ENCODE peak calls at places on chromosomes 12 and 14, in five cellular contexts. E, T, B, L and C are unnamed samples.

GRCh38 chr14:102042699-102043098 is 44.1 kb downstream of the HSP90AA1 start:
- DNase-seq in E (no peak), B (no peak), T (no peak), L (no peak), C (no peak)

GRCh38 chr14:50741571-50741970 is 73.5 kb upstream of the SAV1 start:
- DNase-seq in B (no peak), T (no peak), E (no peak), L (no peak), C (no peak)

GRCh38 chr12:116390656-116391335 is 113.3 kb upstream of the MED13L start:
- DNase-seq in L (no peak), B (no peak), E (peak; percentile 31), T (no peak), C (no peak)

GRCh38 chr12:132286912-132287311 is 42.5 kb downstream of the GALNT9 start:
- DNase-seq in L (peak; percentile 39), B (no peak), E (no peak), T (no peak), C (no peak)

GRCh38 chr12:60689137-60689536 is 1093.3 kb downstream of the SLC16A7 start:
- DNase-seq in T (no peak), E (no peak), L (no peak), B (no peak), C (no peak)

GRCh38 chr14:95531473-95531872 is 3.4 kb upstream of the GLRX5 start:
- DNase-seq in T (no peak), B (no peak), L (no peak), E (no peak), C (no peak)

GRCh38 chr12:93740721-93741120 is 63.5 kb downstream of the CRADD start:
- DNase-seq in T (no peak), E (no peak), B (no peak), L (no peak), C (no peak)

GRCh38 chr12:117857632-117858274 is 111.0 kb downstream of the KSR2 start:
- DNase-seq in T (no peak), E (peak; percentile 49), B (peak; percentile 25), L (peak; percentile 35), C (peak; percentile 45)

GRCh38 chr12:122891661-122892525 is 4.0 kb downstream of the VPS37B start:
- DNase-seq in E (no peak), T (no peak), L (no peak), B (no peak), C (no peak)

GRCh38 chr12:54984602-54985376 is at the start of gene TESPA1:
- DNase-seq in B (peak; percentile 90), T (peak; percentile 61), E (peak; percentile 54), L (no peak), C (peak; percentile 71)

GRCh38 chr14:90602088-90602687 is 205.4 kb downstream of the CALM1 start:
- DNase-seq in T (no peak), E (no peak), B (no peak), L (no peak), C (no peak)

GRCh38 chr12:91620422-91620821 is 437.8 kb upstream of the DCN start:
- DNase-seq in B (no peak), E (no peak), T (no peak), L (no peak), C (no peak)
- TF ChIP-seq POLR2AphosphoS5 in B (no peak), E (no peak), T (no peak), L (no peak), C (no peak)

GRCh38 chr14:93207468-93208308 is 632 bp downstream of the UBR7 start:
- DNase-seq in E (peak; percentile 40), T (no peak), B (no peak), L (no peak), C (no peak)
- TF ChIP-seq CTCF in E (peak; percentile 2), T (no peak), B (peak; percentile 42), L (peak; percentile 65), C (peak; percentile 23)

DNA sequence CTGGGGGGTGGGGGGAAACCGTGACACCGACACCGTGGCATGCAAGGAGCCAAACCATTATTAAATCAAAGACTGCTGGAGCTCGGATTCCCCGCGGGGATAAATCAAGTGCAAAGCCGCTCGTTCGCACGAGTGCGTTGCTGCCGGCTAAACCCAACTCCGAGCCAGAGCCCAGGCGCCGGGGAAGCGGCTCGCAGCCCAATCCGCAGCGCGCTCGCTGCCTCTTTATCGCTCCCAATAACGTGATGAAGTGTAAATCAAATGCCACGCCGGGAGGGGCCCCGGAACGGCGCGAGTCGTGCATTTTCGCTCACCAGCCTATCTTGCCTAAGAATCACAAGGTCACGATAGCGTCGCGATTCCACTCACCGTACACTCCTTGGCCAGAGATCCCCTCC is 1.3 kb downstream of the MDGA2 start:
- DNase-seq in L (no peak), T (no peak), E (no peak), B (no peak), C (no peak)
- H3K4me3 ChIP-seq in L (no peak overlapping the region), T (peak overlapping the region; percentile 46), E (peak overlapping the region; percentile 33), B (no peak overlapping the region), C (peak overlapping the region; percentile 36)

GRCh38 chr12:19573866-19574265 is 134.6 kb downstream of the AEBP2 start:
- DNase-seq in L (no peak), T (no peak), B (no peak), E (no peak), C (no peak)

GRCh38 chr12:19576421-19576925 is 137.2 kb downstream of the AEBP2 start:
- DNase-seq in E (no peak), T (no peak), B (no peak), L (no peak), C (no peak)

GRCh38 chr12:19577131-19577530 is 137.8 kb downstream of the AEBP2 start:
- DNase-seq in B (no peak), L (no peak), T (no peak), E (no peak), C (no peak)

GRCh38 chr12:19574606-19575005 is 135.3 kb downstream of the AEBP2 start:
- DNase-seq in E (no peak), B (no peak), T (no peak), L (peak; percentile 2), C (no peak)

GRCh38 chr12:19575307-19576243 is 136.3 kb downstream of the AEBP2 start:
- DNase-seq in B (no peak), T (peak; percentile 75), E (peak; percentile 39), L (peak; percentile 1), C (no peak)
- TF ChIP-seq POLR2AphosphoS5 in B (no peak), T (no peak), E (no peak), L (no peak), C (no peak)

DNA sequence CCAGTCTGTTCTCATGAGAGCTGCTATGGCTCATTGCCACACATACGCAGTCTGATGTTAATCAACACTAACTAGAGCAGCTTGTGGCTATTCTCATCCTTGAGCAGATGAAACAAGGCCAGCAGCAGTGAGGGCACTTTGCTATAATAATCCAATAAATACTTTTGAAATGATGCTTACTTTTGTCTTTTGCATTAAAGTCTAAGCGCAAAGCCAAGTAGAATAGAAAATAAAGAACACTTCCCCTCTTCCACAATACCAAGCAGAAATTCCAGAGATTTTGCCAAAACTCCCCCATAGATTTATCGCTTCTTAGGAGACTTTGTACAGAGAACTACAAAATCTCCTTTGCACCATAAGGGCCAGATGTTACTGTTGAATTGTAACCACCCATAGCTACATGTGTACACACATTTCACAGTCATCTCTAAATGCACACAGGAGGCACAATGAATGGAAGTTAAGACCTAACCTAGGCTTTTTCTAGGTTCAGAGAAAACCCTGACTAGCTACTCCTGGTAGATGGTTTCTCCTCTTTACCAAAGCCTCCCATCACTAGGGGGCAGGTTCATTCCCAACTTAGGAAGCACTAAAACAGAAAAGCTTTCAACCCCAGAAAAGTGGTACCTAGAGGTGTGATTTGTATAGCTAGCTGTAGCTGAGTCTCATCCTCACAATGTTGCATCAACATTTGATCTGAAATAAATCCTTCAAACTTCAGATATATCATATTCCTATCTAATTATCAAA is 119.3 kb downstream of the HMGA2 start:
- DNase-seq in L (no peak), T (no peak), B (no peak), E (no peak), C (no peak)
- TF ChIP-seq CTCF in L (peak; percentile 21), T (no peak), B (no peak), E (no peak), C (no peak)

GRCh38 chr12:8913702-8914032 is 642 bp upstream of the PHC1 start:
- DNase-seq in B (no peak), L (no peak), T (no peak), E (no peak), C (no peak)

GRCh38 chr12:8914716-8915526 is 612 bp downstream of the PHC1 start:
- DNase-seq in L (peak; percentile 24), B (no peak), E (peak; percentile 49), T (peak; percentile 76), C (peak; percentile 62)

GRCh38 chr12:8909752-8910151 is 4.6 kb upstream of the PHC1 start:
- DNase-seq in B (no peak), T (no peak), L (no peak), E (no peak), C (no peak)

GRCh38 chr12:8911606-8912268 is 2.6 kb upstream of the PHC1 start:
- DNase-seq in L (no peak), E (no peak), T (no peak), B (no peak), C (no peak)

GRCh38 chr12:8912910-8913309 is 1.4 kb upstream of the PHC1 start:
- DNase-seq in T (no peak), E (peak; percentile 32), B (no peak), L (no peak), C (no peak)
- H3K4me3 ChIP-seq in T (no peak overlapping the region), E (no peak overlapping the region), B (no peak overlapping the region), L (no peak overlapping the region), C (no peak overlapping the region)

DNA sequence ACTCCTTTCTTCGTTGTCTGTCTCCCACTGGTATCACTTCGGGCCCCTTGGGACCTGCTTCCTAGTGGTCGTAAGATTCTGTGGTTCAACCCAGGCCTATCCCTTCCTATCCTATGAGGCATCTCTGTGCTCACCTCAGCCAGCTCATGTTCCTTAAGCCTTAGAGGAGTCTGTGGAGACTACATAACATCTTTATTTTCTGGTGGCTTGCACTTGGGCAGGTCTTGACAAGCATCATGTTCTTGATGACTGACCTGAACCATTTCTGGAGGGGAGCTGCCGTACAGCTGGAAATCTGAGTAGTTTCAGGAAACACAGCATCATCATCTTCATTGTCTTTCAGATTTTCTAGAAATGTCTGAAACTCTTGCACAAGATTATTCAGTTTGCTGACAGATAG is 69.3 kb downstream of the PPFIBP1 start:
- DNase-seq in T (no peak), E (no peak), B (no peak), L (no peak), C (no peak)
- TF ChIP-seq POLR2AphosphoS5 in T (no peak), E (no peak), B (no peak), L (no peak), C (no peak)

GRCh38 chr14:25308244-25308643 is 258.3 kb upstream of the STXBP6 start:
- DNase-seq in L (peak; percentile 23), B (no peak), E (no peak), T (no peak), C (peak; percentile 39)
- TF ChIP-seq CTCF in L (peak; percentile 39), B (no peak), E (no peak), T (no peak), C (peak; percentile 27)

DNA sequence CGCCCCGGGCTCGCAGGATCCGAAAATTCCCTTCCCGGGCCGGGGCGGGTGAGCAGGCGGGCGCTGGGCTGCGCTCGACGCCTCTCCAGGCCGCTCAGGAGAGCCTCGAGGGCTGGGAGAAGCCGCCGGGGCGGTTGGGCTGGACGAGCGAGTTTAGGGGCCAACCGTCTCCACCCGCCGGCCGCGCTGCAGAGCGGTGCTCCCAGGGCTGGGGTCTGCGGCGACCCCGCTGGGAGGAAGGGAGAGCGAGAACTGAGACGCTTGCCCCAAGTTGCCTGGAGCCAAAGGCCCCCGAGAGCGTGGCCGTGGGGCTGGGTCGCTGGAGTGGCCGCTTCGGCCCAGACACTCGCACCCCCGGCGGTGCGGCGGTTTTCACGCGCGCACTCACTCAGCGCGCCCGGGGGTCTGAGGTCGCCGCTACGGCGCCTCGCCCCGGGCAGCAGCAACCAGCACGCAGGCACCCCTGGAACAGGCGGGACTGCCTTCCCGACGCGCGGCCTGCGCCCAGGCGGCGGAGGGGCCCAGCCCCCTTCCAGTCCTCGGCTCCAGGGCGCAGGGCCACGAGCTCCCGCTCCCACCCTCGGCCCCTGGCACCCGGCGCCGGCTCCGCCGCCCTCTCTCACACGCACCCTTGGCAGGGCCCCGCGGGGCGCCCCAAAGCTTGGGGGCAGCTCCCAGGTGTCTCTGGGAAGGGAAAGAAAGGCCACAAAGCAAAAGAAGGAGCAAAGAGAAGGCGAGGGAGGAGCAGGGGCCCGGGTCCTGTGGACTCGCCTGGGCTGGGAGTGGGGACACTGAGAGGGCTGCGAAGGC is 586 bp upstream of the EFS start:
- DNase-seq in B (no peak), E (peak; percentile 45), T (peak; percentile 72), L (no peak), C (no peak)
- H3K4me3 ChIP-seq in B (no peak overlapping the region), E (peak overlapping the region; percentile 65), T (peak overlapping the region; percentile 66), L (no peak overlapping the region), C (peak overlapping the region; percentile 39)